ENCODE peak calls at places on chromosomes 2 and 18, in ten cellular contexts. W is NCI-H345, Q is amniotic stem cell, K is activated T-cell treated with anti-CD3 and anti-CD28 coated beads for 1 hour, H is neural crest cell, S is T-cell, L is EL, U is Right ventricle myocardium inferior, E is substantia nigra, F is amniotic epithelial cell. R is an unnamed sample.

GRCh38 chr18:40121001-40121400 is 1834.0 kb upstream of the PIK3C3 start:
- DNase-seq in W (no peak), Q (no peak), K (no peak), H (no peak), S (no peak), L (no peak), U (no peak), E (no peak), F (no peak), R (no peak)

GRCh38 chr2:133972786-133973185 is 281.1 kb upstream of the MGAT5 start:
- DNase-seq in W (no peak), Q (no peak), K (no peak), H (no peak), S (no peak), L (no peak), U (no peak), E (no peak), F (no peak), R (no peak)

GRCh38 chr2:11533278-11534077 is at the start of gene GREB1:
- DNase-seq in W (no peak), Q (no peak), K (no peak), H (no peak), S (no peak), L (peak; percentile 50), U (no peak), E (no peak), F (peak; percentile 90), R (no peak)

GRCh38 chr2:41600460-41600859 is 447.4 kb upstream of the PKDCC start:
- DNase-seq in W (no peak), Q (peak; percentile 11), K (no peak), H (no peak), S (no peak), L (no peak), U (no peak), E (no peak), F (no peak), R (no peak)

GRCh38 chr2:217714268-217714643 is 288.5 kb downstream of the TNS1 start:
- DNase-seq in W (no peak), Q (no peak), K (no peak), H (peak; percentile 60), S (no peak), L (peak; percentile 44), U (peak; percentile 87), E (peak; percentile 97), F (no peak), R (peak; percentile 87)

GRCh38 chr18:36504928-36505327 is 207.4 kb downstream of the FHOD3 start:
- DNase-seq in W (no peak), Q (no peak), K (no peak), H (no peak), S (no peak), L (no peak), U (no peak), E (no peak), F (no peak), R (no peak)

GRCh38 chr2:172283476-172283875 is 143.9 kb upstream of the ITGA6 start:
- DNase-seq in W (no peak), Q (no peak), K (no peak), H (no peak), S (no peak), L (peak; percentile 71), U (no peak), E (no peak), F (peak; percentile 55), R (no peak)

GRCh38 chr2:118845843-118846666 is 1.4 kb downstream of the EN1 start:
- DNase-seq in W (no peak), Q (no peak), K (no peak), H (peak; percentile 22), S (no peak), L (no peak), U (peak; percentile 46), E (no peak), F (no peak), R (no peak)

GRCh38 chr2:63057249-63058148 is 6.9 kb downstream of the OTX1 start:
- DNase-seq in W (no peak), Q (no peak), K (no peak), H (peak; percentile 15), S (no peak), L (no peak), U (no peak), E (no peak), F (no peak), R (no peak)

GRCh38 chr18:47250415-47251046 is 929 bp downstream of the SKOR2 start:
- DNase-seq in W (no peak), Q (no peak), K (no peak), H (no peak), S (no peak), L (no peak), U (no peak), E (no peak), F (no peak), R (no peak)

GRCh38 chr18:78726326-78727056 is 253.1 kb upstream of the SALL3 start:
- DNase-seq in W (no peak), Q (no peak), K (no peak), H (no peak), S (no peak), L (no peak), U (peak; percentile 53), E (no peak), F (no peak), R (no peak)

GRCh38 chr2:16245481-16246054 is 305.2 kb downstream of the MYCN start:
- DNase-seq in W (no peak), Q (no peak), K (no peak), H (no peak), S (no peak), L (no peak), U (no peak), E (no peak), F (no peak), R (no peak)

GRCh38 chr2:178825183-178825582 is 18.0 kb upstream of the TTN start:
- DNase-seq in W (no peak), Q (no peak), K (no peak), H (no peak), S (no peak), L (peak; percentile 67), U (no peak), E (no peak), F (peak; percentile 1), R (no peak)

GRCh38 chr2:20917287-20917660 is 94.4 kb upstream of the LDAH start:
- DNase-seq in W (no peak), Q (no peak), K (no peak), H (no peak), S (no peak), L (no peak), U (no peak), E (no peak), F (no peak), R (no peak)

GRCh38 chr2:149715005-149715592 is 127.5 kb upstream of the MMADHC start:
- DNase-seq in W (no peak), Q (no peak), K (no peak), H (no peak), S (no peak), L (peak; percentile 58), U (no peak), E (no peak), F (peak; percentile 64), R (no peak)

GRCh38 chr2:194383404-194383803 is 1273.6 kb upstream of the SLC39A10 start:
- DNase-seq in W (peak; percentile 1), Q (no peak), K (no peak), H (no peak), S (no peak), L (peak; percentile 1), U (no peak), E (no peak), F (peak; percentile 0), R (no peak)